ENCODE peak calls at places on chromosomes 13 and 19, in four cellular contexts. T is SK-N-SH; V is activated naive CD8-positive, alpha-beta T cell treated with anti-CD3 and anti-CD28 coated beads, Interleukin-2, amount 50 U/mL, for 24 hours; J is activated CD4-positive, CD25-positive, alpha-beta regulatory T cell. W is an unnamed sample.

GRCh38 chr19:16856091-16856490 is 26.9 kb downstream of the SIN3B start:
- DNase-seq in T (no peak), V (no peak), J (no peak), W (no peak)

GRCh38 chr13:91078093-91078679 is 269.3 kb upstream of the MIR17HG start:
- DNase-seq in V (no peak), T (peak), J (no peak), W (no peak)

GRCh38 chr13:49369876-49370275 is 74.0 kb downstream of the CAB39L start:
- DNase-seq in V (no peak), J (no peak), T (no peak), W (no peak)

GRCh38 chr19:49553451-49554271 is 25.9 kb downstream of the RCN3 start:
- DNase-seq in T (no peak), J (no peak), V (peak), W (peak)

GRCh38 chr13:21733475-21734311 is 62.8 kb downstream of the FGF9 start:
- DNase-seq in T (no peak), J (no peak), V (no peak), W (no peak)

GRCh38 chr13:36533806-36534205 is 101.5 kb downstream of the CCNA1 start:
- DNase-seq in T (no peak), V (no peak), J (no peak), W (no peak)

GRCh38 chr19:12611361-12611699 is 610 bp downstream of the ZNF791 start:
- DNase-seq in J (no peak), T (peak), V (no peak), W (no peak)

GRCh38 chr19:46000497-46001246 is 5.4 kb downstream of the CCDC61 start:
- DNase-seq in J (peak), T (peak), V (peak), W (peak)

GRCh38 chr19:21398851-21399250 is 1.9 kb downstream of the ZNF493 start:
- DNase-seq in J (no peak), T (no peak), V (no peak), W (no peak)

GRCh38 chr19:3537438-3538240 is 1.3 kb upstream of the TEKTIP1 start:
- DNase-seq in V (no peak), T (no peak), J (no peak), W (no peak)

GRCh38 chr19:5282926-5283325 is 57.7 kb downstream of the PTPRS start:
- DNase-seq in J (no peak), T (no peak), V (no peak), W (no peak)

GRCh38 chr13:49584771-49585182 is 581 bp downstream of the RCBTB1 start:
- DNase-seq in V (no peak), J (no peak), T (no peak), W (no peak)

GRCh38 chr13:81048026-81048461 is 707.1 kb upstream of the SPRY2 start:
- DNase-seq in J (no peak), V (no peak), T (no peak), W (no peak)

GRCh38 chr19:3678188-3678587 is 22.1 kb downstream of the PIP5K1C start:
- DNase-seq in T (no peak), V (no peak), J (no peak), W (no peak)

GRCh38 chr13:112843392-112844250 is 125.4 kb upstream of the MCF2L start:
- DNase-seq in T (no peak), V (no peak), J (no peak), W (no peak)

GRCh38 chr19:39515551-39516191 is 732 bp downstream of the SELENOV start:
- DNase-seq in J (no peak), V (no peak), T (no peak), W (no peak)

GRCh38 chr13:33870046-33870668 is 52.2 kb downstream of the RFC3 start:
- DNase-seq in T (no peak), V (no peak), J (no peak), W (no peak)

GRCh38 chr19:30446844-30447243 is 74.7 kb downstream of the ZNF536 start:
- DNase-seq in T (no peak), V (no peak), J (no peak), W (no peak)

GRCh38 chr13:112105884-112106283 is 38.9 kb downstream of the SOX1 start:
- DNase-seq in J (no peak), T (no peak), V (no peak), W (no peak)

GRCh38 chr19:6056282-6056741 is 54.0 kb downstream of the RFX2 start:
- DNase-seq in V (no peak), J (no peak), T (no peak), W (peak)

GRCh38 chr13:114131581-114132418 is 623 bp downstream of the RASA3 start:
- DNase-seq in T (peak), V (no peak), J (no peak), W (no peak)

GRCh38 chr19:44703336-44704078 is 4.6 kb downstream of the CEACAM16 start:
- DNase-seq in J (no peak), T (no peak), V (no peak), W (no peak)

GRCh38 chr13:114143806-114144605 is 11.6 kb upstream of the RASA3 start:
- DNase-seq in T (peak), J (no peak), V (peak), W (no peak)

GRCh38 chr13:31846984-31847752 is 107.8 kb downstream of the RXFP2 start:
- DNase-seq in T (peak), J (no peak), V (no peak), W (no peak)

GRCh38 chr19:3175761-3176714 is 2.5 kb upstream of the S1PR4 start:
- DNase-seq in J (no peak), V (no peak), T (no peak), W (no peak)

GRCh38 chr13:48078251-48078656 is 16.6 kb downstream of the MED4 start:
- DNase-seq in T (no peak), V (peak), J (no peak), W (peak)

GRCh38 chr19:8338835-8339234 is 4.2 kb downstream of the KANK3 start:
- DNase-seq in V (no peak), J (no peak), T (no peak), W (no peak)

GRCh38 chr19:38665950-38666661 is 18.7 kb downstream of the ACTN4 start:
- DNase-seq in V (no peak), T (no peak), J (no peak), W (no peak)